ENCODE peak calls at places on chromosome 19, in five cellular contexts. U is fibroblast of pulmonary artery, Z is neural crest cell, C is MCF 10A, R is NCI-H446 treated with DMSO at 0.1 percent for 48 hours. Y is an unnamed sample.

GRCh38 chr19:1131718-1132552 is 28.1 kb downstream of the GPX4 start:
- DNase-seq in U (peak), Z (peak), C (peak), R (no peak), Y (no peak)

GRCh38 chr19:8238251-8238650 is 29.1 kb downstream of the CERS4 start:
- DNase-seq in U (no peak), Z (no peak), C (no peak), R (peak), Y (no peak)

GRCh38 chr19:41575998-41576397 is at the start of gene CEACAM21:
- DNase-seq in U (no peak), Z (no peak), C (no peak), R (no peak), Y (no peak)

GRCh38 chr19:29389495-29389894 is 136.3 kb upstream of the VSTM2B start:
- DNase-seq in U (no peak), Z (no peak), C (no peak), R (no peak), Y (no peak)

GRCh38 chr19:9850235-9850959 is 15.3 kb downstream of the PIN1 start:
- DNase-seq in U (no peak), Z (no peak), C (no peak), R (no peak), Y (no peak)

GRCh38 chr19:28424662-28425430 is 788.1 kb downstream of the UQCRFS1 start:
- DNase-seq in U (no peak), Z (no peak), C (no peak), R (no peak), Y (no peak)

GRCh38 chr19:2685204-2685704 is 17.2 kb downstream of the GNG7 start:
- DNase-seq in U (no peak), Z (no peak), C (no peak), R (no peak), Y (no peak)

GRCh38 chr19:41702208-41702651 is 6.2 kb upstream of the CEACAM5 start:
- DNase-seq in U (peak), Z (no peak), C (peak), R (no peak), Y (no peak)

GRCh38 chr19:1224047-1224825 is 13.6 kb downstream of the CBARP start:
- DNase-seq in U (no peak), Z (no peak), C (no peak), R (no peak), Y (no peak)

GRCh38 chr19:14107581-14108461 is 9.7 kb downstream of the PRKACA start:
- DNase-seq in U (peak), Z (no peak), C (no peak), R (no peak), Y (no peak)

GRCh38 chr19:39705578-39706188 is 1.4 kb downstream of the LGALS14 start:
- DNase-seq in U (peak), Z (no peak), C (no peak), R (no peak), Y (no peak)

GRCh38 chr19:54105796-54106195 is 3.1 kb downstream of the NDUFA3 start:
- DNase-seq in U (no peak), Z (no peak), C (no peak), R (no peak), Y (no peak)

GRCh38 chr19:43719918-43720317 is 4.0 kb downstream of the IRGC start:
- DNase-seq in U (no peak), Z (no peak), C (no peak), R (no peak), Y (no peak)

GRCh38 chr19:10010247-10010691 is at the start of gene COL5A3:
- DNase-seq in U (peak), Z (no peak), C (peak), R (no peak), Y (no peak)

GRCh38 chr19:33465371-33465770 is 56.2 kb downstream of the PEPD start:
- DNase-seq in U (no peak), Z (no peak), C (no peak), R (no peak), Y (no peak)

GRCh38 chr19:49952475-49952829 is 8.5 kb downstream of the SIGLEC11 start:
- DNase-seq in U (no peak), Z (no peak), C (no peak), R (no peak), Y (no peak)

GRCh38 chr19:50362656-50363424 is 2.6 kb downstream of the NAPSA start:
- DNase-seq in U (no peak), Z (no peak), C (no peak), R (no peak), Y (no peak)

GRCh38 chr19:47699360-47699917 is 13.8 kb upstream of the EHD2 start:
- DNase-seq in U (peak), Z (peak), C (peak), R (peak), Y (no peak)

GRCh38 chr19:54873990-54874389 is at the start of gene FCAR:
- DNase-seq in U (no peak), Z (no peak), C (no peak), R (no peak), Y (no peak)

GRCh38 chr19:18450934-18451836 is 13.3 kb upstream of the ISYNA1 start:
- DNase-seq in U (peak), Z (peak), C (peak), R (peak), Y (no peak)

GRCh38 chr19:15379996-15380647 is 535 bp upstream of the AKAP8 start:
- DNase-seq in U (peak), Z (peak), C (peak), R (no peak), Y (peak)

GRCh38 chr19:2064395-2064787 is 13.3 kb upstream of the MKNK2 start:
- DNase-seq in U (no peak), Z (no peak), C (no peak), R (no peak), Y (no peak)

GRCh38 chr19:40266111-40266510 is 19.0 kb downstream of the AKT2 start:
- DNase-seq in U (no peak), Z (no peak), C (no peak), R (no peak), Y (no peak)